ENCODE peak calls at places on chromosomes 16 and 17, in eight cellular contexts. U, H, M, D, Z, X, K and W are unnamed samples.

GRCh38 chr16:23240994-23241393 is 58.4 kb downstream of the SCNN1G start:
- DNase-seq in H (no peak), Z (no peak), M (no peak), K (no peak), U (no peak), D (no peak), X (no peak), W (no peak)

GRCh38 chr16:50309527-50310307 is 43.4 kb downstream of the ADCY7 start:
- DNase-seq in U (peak; percentile 26), X (no peak), M (no peak), D (no peak), H (no peak), Z (no peak), K (no peak), W (no peak)

GRCh38 chr16:58196898-58197313 is 1.0 kb downstream of the CSNK2A2 start:
- DNase-seq in U (no peak), H (peak; percentile 69), M (peak; percentile 52), Z (no peak), X (no peak), K (no peak), D (no peak), W (no peak)

GRCh38 chr17:44095647-44096496 is 25.3 kb downstream of the G6PC3 start:
- DNase-seq in Z (peak; percentile 76), U (peak; percentile 73), M (peak; percentile 92), K (peak; percentile 58), H (peak; percentile 91), X (peak; percentile 51), D (no peak), W (peak; percentile 82)

GRCh38 chr17:3647769-3648540 is 11.4 kb downstream of the CTNS start:
- DNase-seq in X (peak; percentile 33), Z (no peak), H (peak; percentile 68), U (peak; percentile 79), K (peak; percentile 67), M (peak; percentile 59), D (no peak), W (no peak)

GRCh38 chr16:23435500-23435899 is 17.5 kb downstream of the COG7 start:
- DNase-seq in U (peak; percentile 38), H (peak; percentile 51), Z (peak; percentile 40), K (peak; percentile 73), X (peak; percentile 46), D (no peak), M (peak; percentile 61), W (peak; percentile 5)

GRCh38 chr16:56618138-56618537 is 7.4 kb upstream of the MT1E start:
- DNase-seq in K (no peak), M (no peak), H (no peak), D (no peak), Z (no peak), U (no peak), X (no peak), W (no peak)

GRCh38 chr17:21368545-21369246 is 7.5 kb upstream of the KCNJ12 start:
- DNase-seq in H (no peak), D (no peak), U (no peak), Z (no peak), X (no peak), M (no peak), K (no peak), W (no peak)

GRCh38 chr17:63308272-63308671 is 137.8 kb downstream of the CYB561 start:
- DNase-seq in K (no peak), D (no peak), H (no peak), X (no peak), Z (no peak), M (no peak), U (no peak), W (no peak)

GRCh38 chr16:53546988-53547391 is 44.0 kb upstream of the AKTIP start:
- DNase-seq in Z (no peak), M (peak; percentile 3), D (no peak), H (peak; percentile 12), U (no peak), X (no peak), K (no peak), W (no peak)
- TF ChIP-seq CTCF in Z (no peak), M (no peak), D (no peak), H (no peak), U (no peak), X (no peak), K (peak; percentile 2), W (peak; percentile 25)

GRCh38 chr16:54651851-54652770 is 278.6 kb upstream of the IRX5 start:
- DNase-seq in H (peak; percentile 10), Z (no peak), X (no peak), M (no peak), D (no peak), U (no peak), K (no peak), W (no peak)

GRCh38 chr16:54657058-54657708 is 273.5 kb upstream of the IRX5 start:
- DNase-seq in M (no peak), U (no peak), X (no peak), Z (no peak), D (no peak), K (no peak), H (peak; percentile 78), W (no peak)

GRCh38 chr16:54654429-54654828 is 276.2 kb upstream of the IRX5 start:
- DNase-seq in U (no peak), M (no peak), D (no peak), K (no peak), X (no peak), Z (no peak), H (no peak), W (no peak)

GRCh38 chr16:54657709-54658102 is 273.0 kb upstream of the IRX5 start:
- DNase-seq in D (no peak), H (peak; percentile 36), X (no peak), K (no peak), U (no peak), Z (no peak), M (no peak), W (no peak)

DNA sequence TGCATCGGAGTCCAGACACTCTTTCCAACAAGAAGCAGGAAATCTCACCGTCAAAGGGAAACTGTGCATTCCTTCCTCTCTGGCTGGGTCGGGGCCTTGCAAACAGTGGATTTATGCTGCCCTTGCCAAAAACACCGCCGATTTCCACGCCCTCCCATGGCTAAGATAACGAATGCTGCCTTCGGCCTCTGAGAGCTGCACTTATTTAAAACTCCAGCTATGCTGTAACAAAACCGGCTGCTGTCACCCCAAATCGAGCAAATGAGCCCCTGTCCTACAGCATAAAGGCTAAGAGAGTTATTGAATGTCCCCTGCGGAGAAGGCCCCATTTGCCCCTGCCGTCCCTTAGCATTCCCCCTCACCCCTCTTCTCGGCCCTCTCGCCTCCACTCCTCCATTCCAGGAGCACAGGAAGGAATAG is 275.5 kb upstream of the IRX5 start:
- DNase-seq in D (no peak), H (peak; percentile 10), K (no peak), M (no peak), Z (peak; percentile 40), X (peak; percentile 10), U (no peak), W (no peak)
- H3K4me3 ChIP-seq in D (no peak overlapping the region), H (no peak overlapping the region), K (no peak overlapping the region), M (no peak overlapping the region), Z (peak overlapping the region; percentile 15), X (peak overlapping the region; percentile 19), U (peak overlapping the region; percentile 35), W (no peak overlapping the region)

GRCh38 chr17:9120471-9120870 is 99.2 kb downstream of the NTN1 start:
- DNase-seq in X (peak; percentile 39), H (no peak), Z (no peak), U (no peak), D (no peak), K (no peak), M (no peak), W (no peak)
- TF ChIP-seq CTCF in X (no peak), H (peak; percentile 38), Z (no peak), U (no peak), D (peak; percentile 15), K (no peak), M (peak; percentile 18), W (peak; percentile 21)

GRCh38 chr17:17469996-17470395 is 6.8 kb upstream of the MED9 start:
- DNase-seq in K (no peak), X (no peak), Z (no peak), H (no peak), D (no peak), U (no peak), M (no peak), W (no peak)
- H3K4me3 ChIP-seq in K (no peak overlapping the region), X (no peak overlapping the region), Z (no peak overlapping the region), H (no peak overlapping the region), D (no peak overlapping the region), U (no peak overlapping the region), M (no peak overlapping the region), W (no peak overlapping the region)

GRCh38 chr16:3101018-3101840 is 2.1 kb upstream of the ZSCAN10 start:
- DNase-seq in D (no peak), K (no peak), H (peak; percentile 39), U (no peak), M (peak; percentile 24), X (no peak), Z (no peak), W (no peak)
- TF ChIP-seq CTCF in D (peak; percentile 34), K (peak; percentile 52), H (peak; percentile 67), U (peak; percentile 43), M (peak; percentile 36), X (peak; percentile 28), Z (no peak), W (peak; percentile 69)

DNA sequence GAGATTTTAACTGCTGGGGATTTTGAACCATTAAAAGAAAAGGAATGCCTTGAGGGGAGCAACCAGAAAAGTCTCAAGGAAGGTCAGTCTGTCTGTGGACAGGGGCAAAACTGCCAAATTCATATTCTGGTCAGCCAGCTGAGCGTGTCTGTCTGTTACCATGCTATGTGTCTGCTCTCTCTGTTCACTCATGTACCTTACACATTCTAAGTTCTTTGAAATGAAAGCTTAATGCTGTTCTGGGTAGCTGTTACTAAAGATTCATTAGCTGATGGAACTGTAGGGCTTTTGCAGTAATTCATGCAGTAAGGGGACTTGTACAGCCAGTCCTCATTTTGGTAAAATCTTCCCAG is 115.8 kb downstream of the MRTFB start:
- DNase-seq in Z (no peak), H (peak; percentile 36), K (no peak), U (no peak), D (no peak), M (no peak), X (no peak), W (no peak)
- H3K4me3 ChIP-seq in Z (peak overlapping the region; percentile 22), H (peak overlapping the region; percentile 27), K (peak overlapping the region; percentile 8), U (peak overlapping the region; percentile 70), D (peak overlapping the region; percentile 13), M (peak overlapping the region; percentile 3), X (peak overlapping the region; percentile 35), W (peak overlapping the region; percentile 45)